ENCODE peak calls at places on chromosome 6, in four cellular contexts. V is H54, R is spleen, C is NB4. M is an unnamed sample.
A peak's percentile ranks its signal among the peaks of the same experiment; 100 is the strongest.

GRCh38 chr6:71933881-71934280 is 47.5 kb downstream of the RIMS1 start:
- DNase-seq in C (no peak), V (no peak), R (no peak), M (no peak)

GRCh38 chr6:162568266-162568665 is 159.3 kb downstream of the PRKN start:
- DNase-seq in V (no peak), C (no peak), R (no peak), M (no peak)

GRCh38 chr6:71721642-71722041 is 164.7 kb upstream of the RIMS1 start:
- DNase-seq in R (no peak), C (no peak), V (no peak), M (no peak)

GRCh38 chr6:45478235-45478634 is 100.5 kb upstream of the SUPT3H start:
- DNase-seq in R (no peak), C (peak; percentile 66), V (peak; percentile 42), M (no peak)

GRCh38 chr6:13559251-13559650 is 15.2 kb upstream of the SIRT5 start:
- DNase-seq in R (no peak), C (no peak), V (no peak), M (no peak)

GRCh38 chr6:100426689-100427338 is 37.9 kb downstream of the SIM1 start:
- DNase-seq in C (no peak), R (no peak), V (no peak), M (no peak)

GRCh38 chr6:74128536-74128935 is 432.5 kb downstream of the CD109 start:
- DNase-seq in R (no peak), C (no peak), V (no peak), M (no peak)

GRCh38 chr6:26502169-26502568 is 2.1 kb downstream of the BTN1A1 start:
- DNase-seq in R (no peak), V (no peak), C (no peak), M (peak; percentile 4)

GRCh38 chr6:113018351-113019151 is 671.4 kb downstream of the RFPL4B start:
- DNase-seq in C (no peak), R (no peak), V (no peak), M (no peak)

GRCh38 chr6:53532061-53532797 is 12.7 kb downstream of the GCLC start:
- DNase-seq in V (no peak), R (no peak), C (no peak), M (peak; percentile 95)

GRCh38 chr6:71349976-71350615 is 61.5 kb downstream of the OGFRL1 start:
- DNase-seq in R (no peak), C (no peak), V (no peak), M (no peak)

GRCh38 chr6:130365166-130366010 is 429 bp upstream of the TMEM200A start:
- DNase-seq in C (no peak), R (peak; percentile 83), V (no peak), M (peak; percentile 14)

GRCh38 chr6:158654498-158654897 is 4.6 kb downstream of the SYTL3 start:
- DNase-seq in R (peak; percentile 84), V (no peak), C (peak; percentile 52), M (no peak)

GRCh38 chr6:161922631-161923119 is 648.8 kb upstream of the AGPAT4 start:
- DNase-seq in V (peak; percentile 25), R (no peak), C (peak; percentile 78), M (peak; percentile 15)

GRCh38 chr6:141326426-141326825 is 806.3 kb upstream of the GJE1 start:
- DNase-seq in R (no peak), C (peak; percentile 44), V (peak; percentile 1), M (peak; percentile 16)

GRCh38 chr6:5028921-5029320 is 25.1 kb upstream of the RPP40 start:
- DNase-seq in V (no peak), C (no peak), R (no peak), M (no peak)

GRCh38 chr6:50602191-50602810 is 111.0 kb upstream of the TFAP2D start:
- DNase-seq in R (no peak), C (peak; percentile 42), V (no peak), M (peak; percentile 13)

GRCh38 chr6:131037194-131037897 is 25.7 kb downstream of the EPB41L2 start:
- DNase-seq in C (no peak), R (no peak), V (no peak), M (no peak)

GRCh38 chr6:34513628-34514027 is 42.5 kb downstream of the SPDEF start:
- DNase-seq in C (no peak), V (no peak), R (peak; percentile 32), M (no peak)

GRCh38 chr6:118284736-118285360 is 263.2 kb upstream of the PLN start:
- DNase-seq in V (no peak), R (no peak), C (no peak), M (no peak)

GRCh38 chr6:30002871-30003270 is 58.2 kb upstream of the POLR1H start:
- DNase-seq in V (peak; percentile 43), C (no peak), R (no peak), M (no peak)

DNA sequence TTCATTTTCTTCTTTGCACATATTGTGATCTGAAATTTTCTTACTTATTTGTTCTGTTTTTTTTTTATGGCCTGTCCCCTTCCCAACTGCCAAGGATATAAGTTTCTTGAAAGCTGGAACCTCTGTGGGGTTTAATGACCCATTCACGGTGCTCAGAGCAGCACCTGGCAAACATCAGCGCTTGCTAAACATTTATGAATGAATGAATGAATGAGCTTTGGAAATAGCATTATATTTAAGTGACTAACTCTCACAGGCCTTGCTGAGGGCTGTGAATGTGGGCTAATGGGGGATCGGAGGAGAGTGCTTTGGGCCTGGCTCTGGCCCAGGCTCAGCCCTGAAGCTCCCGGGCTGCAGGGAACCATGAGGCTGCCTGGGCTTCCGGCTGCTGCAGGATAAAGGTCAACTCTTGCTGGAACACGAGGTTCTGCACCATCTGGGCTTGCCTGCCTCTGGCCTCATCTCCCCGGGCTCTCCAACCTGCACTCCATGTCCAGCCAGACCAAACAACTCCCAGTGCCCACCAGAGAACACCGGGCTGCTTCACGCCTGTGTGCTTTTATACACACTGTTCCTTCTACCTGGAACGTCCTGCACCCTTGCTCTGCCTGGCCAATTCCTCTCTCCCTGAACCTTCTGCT is 14.6 kb upstream of the ARMC12 start:
- DNase-seq in R (no peak), C (no peak), V (no peak), M (no peak)
- TF ChIP-seq POLR2A in R (no peak), C (no peak), V (no peak), M (no peak)

DNA sequence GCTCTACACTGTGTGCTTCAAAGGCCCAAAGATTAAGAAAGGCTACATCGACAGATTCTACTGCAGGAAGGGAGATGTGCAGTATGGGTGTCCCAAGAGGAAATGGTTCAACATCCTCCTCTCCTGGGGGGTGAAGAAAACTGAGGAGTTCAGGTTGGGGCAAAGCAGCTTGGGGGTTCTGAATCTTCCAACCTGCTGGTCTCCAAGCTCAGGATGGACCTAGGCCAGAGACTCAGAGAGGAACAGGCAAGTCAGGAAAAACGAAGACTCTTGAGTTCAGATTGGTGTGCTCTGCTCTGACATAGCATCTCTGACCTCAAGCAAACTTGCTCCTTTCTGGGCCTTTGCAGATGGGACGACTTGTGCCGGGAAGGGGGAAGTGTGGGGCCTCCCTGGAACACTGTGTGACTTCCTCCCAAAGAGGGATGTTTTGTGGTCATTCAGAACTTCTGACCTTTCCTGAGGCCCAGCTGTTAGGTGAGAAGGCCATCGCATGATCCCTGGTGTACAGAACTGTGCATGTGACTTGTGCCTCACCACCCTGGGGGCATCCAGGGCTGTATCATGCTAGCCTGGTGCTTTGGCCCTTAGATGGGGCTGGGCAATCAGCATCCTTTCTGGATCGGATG is 31.1 kb downstream of the DAAM2 start:
- DNase-seq in R (peak; percentile 84), V (no peak), C (no peak), M (no peak)
- TF ChIP-seq POLR2A in R (no peak), V (no peak), C (no peak), M (no peak)

GRCh38 chr6:15244605-15245360 is 1.1 kb upstream of the JARID2 start:
- DNase-seq in V (peak; percentile 80), C (peak; percentile 84), R (peak; percentile 95), M (peak; percentile 85)
- TF ChIP-seq POLR2A in V (peak; percentile 48), C (no peak), R (no peak), M (peak; percentile 11)

GRCh38 chr6:42453649-42454427 is 2.1 kb upstream of the TRERF1 start:
- DNase-seq in R (no peak), V (no peak), C (peak; percentile 81), M (peak; percentile 64)
- TF ChIP-seq POLR2A in R (no peak), V (no peak), C (no peak), M (no peak)

GRCh38 chr6:128271527-128271926 is 248.9 kb downstream of the PTPRK start:
- DNase-seq in R (no peak), C (no peak), V (no peak), M (no peak)

GRCh38 chr6:128265706-128266105 is 254.7 kb downstream of the PTPRK start:
- DNase-seq in V (no peak), C (no peak), R (no peak), M (no peak)

GRCh38 chr6:128271011-128271410 is 249.4 kb downstream of the PTPRK start:
- DNase-seq in V (no peak), R (no peak), C (no peak), M (no peak)

GRCh38 chr6:128266946-128267345 is 253.5 kb downstream of the PTPRK start:
- DNase-seq in C (no peak), R (no peak), V (no peak), M (no peak)
- TF ChIP-seq POLR2A in C (no peak), R (no peak), V (no peak), M (no peak)

GRCh38 chr6:37432916-37433656 is at the start of gene CMTR1:
- DNase-seq in C (peak; percentile 95), R (peak; percentile 99), V (peak; percentile 96), M (peak; percentile 97)
- TF ChIP-seq POLR2A in C (peak; percentile 71), R (peak; percentile 49), V (peak; percentile 80), M (peak; percentile 80)

GRCh38 chr6:44257007-44257752 is at the start of gene SLC35B2:
- DNase-seq in V (peak; percentile 90), R (peak; percentile 93), C (peak; percentile 89), M (peak; percentile 92)
- TF ChIP-seq POLR2A in V (peak; percentile 91), R (no peak), C (peak; percentile 68), M (peak; percentile 65)

GRCh38 chr6:7235712-7236311 is 77.2 kb downstream of the SSR1 start:
- DNase-seq in V (no peak), C (no peak), R (no peak), M (no peak)
- TF ChIP-seq POLR2A in V (no peak), C (no peak), R (no peak), M (no peak)

DNA sequence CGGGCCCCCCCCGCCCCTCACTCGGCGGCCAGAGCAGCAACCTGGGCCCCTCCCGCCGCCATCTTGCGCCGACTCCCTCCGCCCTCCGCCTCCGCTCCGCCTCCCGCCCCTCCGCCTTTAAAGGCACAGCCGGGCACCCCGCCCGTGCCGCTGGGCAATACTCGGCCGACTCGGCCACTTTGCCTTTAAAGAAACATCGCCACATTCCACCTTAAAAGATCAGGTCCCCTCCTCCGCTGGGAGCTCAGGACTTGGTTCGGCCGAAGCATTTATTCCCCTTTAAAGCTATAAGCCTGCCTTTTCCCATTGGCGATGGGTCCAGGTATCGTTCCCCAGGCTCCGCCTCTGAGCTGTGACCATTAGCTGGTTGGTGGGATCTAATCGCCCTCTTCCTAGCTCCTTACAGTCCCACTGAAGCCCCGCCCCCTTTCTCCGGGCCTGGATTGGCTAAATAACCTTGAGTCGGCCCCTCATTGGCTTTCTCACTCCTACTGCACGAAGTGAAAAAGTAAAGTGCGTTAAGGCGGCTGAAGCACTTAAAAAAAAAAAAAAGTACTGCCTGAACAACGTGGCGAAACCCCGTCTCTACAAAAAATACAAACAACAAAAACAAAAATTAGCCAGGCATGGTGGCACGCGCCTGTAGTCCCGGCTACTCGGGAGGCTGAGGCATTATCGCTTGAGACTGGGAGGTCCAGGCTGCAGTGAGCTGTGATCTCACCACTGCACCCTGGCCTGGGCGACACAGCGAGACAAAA is at the start of gene ZBTB22:
- DNase-seq in R (peak; percentile 99), C (peak; percentile 99), V (peak; percentile 79), M (peak; percentile 97)
- TF ChIP-seq POLR2A in R (no peak), C (peak; percentile 28), V (no peak), M (peak; percentile 58)